ENCODE peak calls at places on chromosomes 6 and 20, in seven cellular contexts. K, F, U, S, P, W and L are unnamed samples.

GRCh38 chr6:80438728-80439127 is 332.3 kb downstream of the BCKDHB start:
- DNase-seq in K (peak; percentile 68), F (no peak), U (no peak), S (no peak), P (no peak), W (no peak), L (no peak)

GRCh38 chr20:25316506-25317190 is 68.8 kb downstream of the PYGB start:
- DNase-seq in K (no peak), F (no peak), U (no peak), S (no peak), P (no peak), W (no peak), L (peak; percentile 70)

GRCh38 chr6:26285143-26286134 is 79.6 kb upstream of the BTN3A2 start:
- DNase-seq in K (peak; percentile 100), F (peak; percentile 91), U (peak; percentile 95), S (peak; percentile 99), P (peak; percentile 85), W (peak; percentile 96), L (peak; percentile 96)

GRCh38 chr20:750801-751200 is 17.5 kb downstream of the SLC52A3 start:
- DNase-seq in K (no peak), F (no peak), U (no peak), S (no peak), P (no peak), W (no peak), L (no peak)

GRCh38 chr6:25754508-25754907 is at the start of gene SLC17A4:
- DNase-seq in K (no peak), F (no peak), U (no peak), S (no peak), P (no peak), W (no peak), L (no peak)

GRCh38 chr6:62904687-62905086 is 306.6 kb upstream of the FKBP1C start:
- DNase-seq in K (no peak), F (no peak), U (no peak), S (no peak), P (no peak), W (no peak), L (no peak)

GRCh38 chr6:80733645-80734044 is 627.2 kb downstream of the BCKDHB start:
- DNase-seq in K (no peak), F (no peak), U (no peak), S (no peak), P (no peak), W (no peak), L (no peak)

GRCh38 chr6:8278562-8278961 is 156.8 kb downstream of the SLC35B3 start:
- DNase-seq in K (no peak), F (no peak), U (no peak), S (no peak), P (no peak), W (no peak), L (no peak)

GRCh38 chr20:49394264-49394663 is 88.2 kb downstream of the KCNB1 start:
- DNase-seq in K (no peak), F (no peak), U (no peak), S (no peak), P (no peak), W (no peak), L (no peak)

GRCh38 chr6:159233365-159234101 is 64.3 kb downstream of the FNDC1 start:
- DNase-seq in K (no peak), F (peak; percentile 45), U (peak; percentile 70), S (no peak), P (peak; percentile 34), W (no peak), L (no peak)

GRCh38 chr6:152232494-152233151 is 404.5 kb downstream of the SYNE1 start:
- DNase-seq in K (no peak), F (no peak), U (no peak), S (no peak), P (no peak), W (no peak), L (no peak)

GRCh38 chr6:54846857-54847721 is 518 bp downstream of the FAM83B start:
- DNase-seq in K (no peak), F (peak; percentile 52), U (peak; percentile 24), S (no peak), P (peak; percentile 33), W (no peak), L (no peak)

GRCh38 chr6:148969679-148970078 is 222.8 kb downstream of the UST start:
- DNase-seq in K (no peak), F (peak; percentile 44), U (no peak), S (peak; percentile 29), P (no peak), W (no peak), L (no peak)

GRCh38 chr6:148974351-148974750 is 227.5 kb downstream of the UST start:
- DNase-seq in K (no peak), F (no peak), U (no peak), S (no peak), P (no peak), W (no peak), L (no peak)

GRCh38 chr6:148971027-148971927 is 224.4 kb downstream of the UST start:
- DNase-seq in K (peak; percentile 5), F (no peak), U (no peak), S (no peak), P (no peak), W (no peak), L (no peak)

GRCh38 chr6:148972481-148972880 is 225.7 kb downstream of the UST start:
- DNase-seq in K (peak; percentile 77), F (peak; percentile 65), U (peak; percentile 69), S (no peak), P (peak; percentile 49), W (no peak), L (no peak)

GRCh38 chr6:148973809-148974208 is 227.0 kb downstream of the UST start:
- DNase-seq in K (peak; percentile 31), F (peak; percentile 15), U (no peak), S (no peak), P (no peak), W (no peak), L (no peak)
- TF ChIP-seq CTCF in K (peak; percentile 31), F (peak; percentile 55), U (no peak), S (peak; percentile 34), P (peak; percentile 63), W (peak; percentile 52), L (peak; percentile 83)

GRCh38 chr20:63497138-63497945 is 1.5 kb downstream of the EEF1A2 start:
- DNase-seq in K (no peak), F (no peak), U (no peak), S (no peak), P (peak; percentile 9), W (no peak), L (peak; percentile 82)

GRCh38 chr20:63495771-63496403 is 3.0 kb downstream of the EEF1A2 start:
- DNase-seq in K (peak; percentile 67), F (peak; percentile 87), U (peak; percentile 69), S (peak; percentile 67), P (peak; percentile 76), W (peak; percentile 36), L (peak; percentile 89)

GRCh38 chr20:63495167-63495720 is 3.6 kb downstream of the EEF1A2 start:
- DNase-seq in K (no peak), F (no peak), U (no peak), S (no peak), P (peak; percentile 13), W (no peak), L (no peak)

GRCh38 chr20:63497946-63498935 is 642 bp downstream of the EEF1A2 start:
- DNase-seq in K (peak; percentile 42), F (no peak), U (no peak), S (no peak), P (peak; percentile 6), W (no peak), L (peak; percentile 68)

DNA sequence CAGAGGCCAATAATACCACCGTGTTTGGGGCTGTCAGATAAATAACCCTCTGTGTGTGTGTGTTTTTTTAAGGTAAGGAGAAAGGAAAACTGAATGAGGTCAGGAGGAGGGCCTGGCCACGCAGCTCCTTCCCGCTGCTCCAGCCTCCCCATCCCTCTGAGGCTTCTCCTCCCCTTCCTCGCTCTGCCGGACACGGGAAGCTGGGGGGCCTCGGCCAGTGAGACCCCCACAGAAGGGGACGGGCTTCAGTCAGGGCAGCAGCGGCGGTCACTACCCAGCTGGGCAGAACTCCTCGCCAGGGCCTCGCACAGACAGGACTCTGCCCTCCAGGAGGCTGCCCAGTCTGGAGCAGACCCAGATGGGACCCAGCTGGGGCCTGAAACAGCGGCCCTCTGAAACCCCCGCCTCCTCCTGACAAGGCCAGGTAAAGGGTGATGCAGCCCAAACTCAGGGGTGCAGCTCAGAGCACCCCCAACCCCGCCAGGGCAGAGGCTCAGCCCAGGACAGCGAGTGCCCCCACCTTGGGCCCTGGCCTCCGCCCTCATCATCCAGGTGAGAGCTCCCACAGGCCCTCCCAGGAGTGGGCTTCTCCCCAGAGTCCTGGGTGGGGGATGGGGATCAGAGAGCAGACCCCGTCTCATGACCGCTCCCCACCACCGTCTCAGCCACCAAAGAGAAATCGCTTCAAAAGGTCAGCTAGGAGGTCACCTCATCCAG is 2.3 kb downstream of the EEF1A2 start:
- DNase-seq in K (no peak), F (no peak), U (no peak), S (no peak), P (peak; percentile 8), W (no peak), L (peak; percentile 84)
- TF ChIP-seq CTCF in K (no peak), F (peak; percentile 14), U (no peak), S (peak; percentile 9), P (peak; percentile 15), W (peak; percentile 28), L (peak; percentile 27)

DNA sequence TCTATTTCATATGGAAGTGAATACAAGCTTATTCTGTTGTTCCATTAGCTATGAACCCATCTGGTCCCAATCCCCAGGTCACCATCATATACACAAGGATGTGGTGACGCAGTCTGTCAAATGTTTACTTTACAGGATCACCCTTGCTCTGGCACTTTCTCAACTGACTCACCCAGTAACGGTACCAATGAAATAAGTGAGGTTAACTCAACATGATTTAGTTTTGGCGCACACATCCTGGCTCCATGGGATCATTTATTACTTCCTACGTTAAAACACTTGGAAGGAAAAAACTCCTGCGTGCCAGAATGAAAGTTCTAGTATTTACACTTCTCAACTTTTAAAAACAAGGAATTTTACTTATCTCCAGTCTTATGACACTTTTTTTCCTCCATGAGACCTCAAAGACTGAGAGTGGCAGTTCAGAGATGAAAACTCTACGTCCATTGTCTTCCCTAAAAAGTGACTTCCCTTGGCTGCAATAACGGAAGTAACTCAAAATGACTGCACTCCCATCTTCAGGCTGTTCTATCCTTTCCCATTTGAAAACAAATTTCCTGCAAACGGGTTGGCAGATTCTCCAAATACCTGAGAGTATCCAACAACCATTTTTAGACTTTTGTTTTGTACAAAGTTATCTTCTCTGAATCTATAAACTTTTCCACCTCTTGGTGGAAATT is 15.9 kb downstream of the AGPAT4 start:
- DNase-seq in K (peak; percentile 79), F (no peak), U (no peak), S (peak; percentile 45), P (no peak), W (no peak), L (no peak)
- TF ChIP-seq CTCF in K (no peak), F (no peak), U (no peak), S (no peak), P (no peak), W (no peak), L (no peak)

DNA sequence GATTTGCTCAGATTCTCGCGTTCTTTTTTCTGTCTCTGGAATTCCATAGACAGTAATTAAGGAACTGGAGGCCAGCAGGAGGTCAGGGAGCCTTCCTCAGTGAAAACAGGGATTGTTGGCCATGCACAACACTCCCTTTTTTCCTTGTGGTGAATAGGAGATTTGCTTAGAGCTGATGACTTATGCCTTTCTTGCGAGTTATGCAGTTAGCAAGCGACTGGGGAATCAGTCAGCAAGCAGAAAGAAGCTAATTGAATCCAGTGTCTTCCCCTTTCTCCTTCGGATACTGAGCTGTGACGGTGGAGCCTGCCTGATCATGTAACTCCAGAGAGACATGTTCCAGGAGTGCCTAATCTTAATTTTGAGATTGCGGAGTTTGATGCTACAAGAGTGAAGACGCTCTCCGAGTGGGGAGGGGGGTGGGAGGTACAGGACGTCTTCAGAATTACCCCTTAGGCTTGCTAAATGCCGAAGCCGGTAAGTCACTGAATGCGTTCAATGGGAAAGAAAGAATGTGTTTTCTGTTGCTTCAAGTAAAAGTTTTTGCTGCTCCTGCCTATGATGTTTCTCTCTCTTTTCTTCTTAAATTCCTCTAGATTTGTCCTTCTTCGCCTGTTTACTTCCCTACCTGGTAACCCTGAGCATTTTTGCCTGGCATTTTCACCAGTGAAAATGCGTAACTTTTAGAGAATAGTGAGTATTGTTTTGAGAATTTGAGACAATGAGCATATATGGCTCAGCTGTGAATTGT is 165.9 kb downstream of the SASH1 start:
- DNase-seq in K (no peak), F (no peak), U (no peak), S (no peak), P (no peak), W (no peak), L (no peak)
- TF ChIP-seq CTCF in K (no peak), F (no peak), U (no peak), S (no peak), P (no peak), W (peak; percentile 38), L (peak; percentile 22)